ENCODE peak calls at places on chromosomes 13 and 19, in six cellular contexts. S, R, Q, G, V and M are unnamed samples.
A peak's percentile ranks its signal among the peaks of the same experiment; 100 is the strongest.

GRCh38 chr13:111954681-111955411 is 112.1 kb upstream of the SOX1 start:
- DNase-seq in S (no peak), R (no peak), Q (no peak), G (no peak), V (no peak), M (no peak)

GRCh38 chr13:45439000-45439399 is 20.8 kb upstream of the SLC25A30 start:
- DNase-seq in S (no peak), R (no peak), Q (no peak), G (no peak), V (no peak), M (no peak)

GRCh38 chr19:49889687-49890348 is 6.9 kb downstream of the IL4I1 start:
- DNase-seq in S (peak; percentile 69), R (no peak), Q (no peak), G (peak; percentile 66), V (peak; percentile 74), M (no peak)

GRCh38 chr13:94416454-94417080 is 62.9 kb downstream of the DCT start:
- DNase-seq in S (no peak), R (no peak), Q (no peak), G (no peak), V (no peak), M (no peak)

GRCh38 chr19:37251308-37252229 is 33.6 kb downstream of the ZNF383 start:
- DNase-seq in S (peak; percentile 94), R (peak; percentile 11), Q (peak; percentile 10), G (peak; percentile 89), V (peak; percentile 43), M (peak; percentile 84)

GRCh38 chr19:51448011-51448744 is 10.1 kb downstream of the SIGLEC8 start:
- DNase-seq in S (no peak), R (no peak), Q (no peak), G (no peak), V (no peak), M (no peak)

GRCh38 chr13:108077284-108077683 is 138.1 kb downstream of the LIG4 start:
- DNase-seq in S (no peak), R (no peak), Q (no peak), G (no peak), V (no peak), M (no peak)

GRCh38 chr13:102536695-102537485 is 59.9 kb upstream of the TPP2 start:
- DNase-seq in S (no peak), R (no peak), Q (no peak), G (no peak), V (no peak), M (no peak)

GRCh38 chr13:103291226-103291625 is 225.0 kb upstream of the SLC10A2 start:
- DNase-seq in S (no peak), R (no peak), Q (no peak), G (no peak), V (no peak), M (no peak)

GRCh38 chr13:37959284-37959683 is 89.7 kb upstream of the TRPC4 start:
- DNase-seq in S (no peak), R (no peak), Q (no peak), G (no peak), V (no peak), M (no peak)

GRCh38 chr19:4319067-4319718 is 14.8 kb downstream of the FSD1 start:
- DNase-seq in S (no peak), R (no peak), Q (no peak), G (no peak), V (no peak), M (no peak)

GRCh38 chr13:25046985-25047660 is 48.8 kb upstream of the PABPC3 start:
- DNase-seq in S (no peak), R (no peak), Q (no peak), G (no peak), V (no peak), M (no peak)

GRCh38 chr19:54147676-54148075 is 10.1 kb downstream of the CNOT3 start:
- DNase-seq in S (peak; percentile 80), R (no peak), Q (no peak), G (no peak), V (no peak), M (no peak)

DNA sequence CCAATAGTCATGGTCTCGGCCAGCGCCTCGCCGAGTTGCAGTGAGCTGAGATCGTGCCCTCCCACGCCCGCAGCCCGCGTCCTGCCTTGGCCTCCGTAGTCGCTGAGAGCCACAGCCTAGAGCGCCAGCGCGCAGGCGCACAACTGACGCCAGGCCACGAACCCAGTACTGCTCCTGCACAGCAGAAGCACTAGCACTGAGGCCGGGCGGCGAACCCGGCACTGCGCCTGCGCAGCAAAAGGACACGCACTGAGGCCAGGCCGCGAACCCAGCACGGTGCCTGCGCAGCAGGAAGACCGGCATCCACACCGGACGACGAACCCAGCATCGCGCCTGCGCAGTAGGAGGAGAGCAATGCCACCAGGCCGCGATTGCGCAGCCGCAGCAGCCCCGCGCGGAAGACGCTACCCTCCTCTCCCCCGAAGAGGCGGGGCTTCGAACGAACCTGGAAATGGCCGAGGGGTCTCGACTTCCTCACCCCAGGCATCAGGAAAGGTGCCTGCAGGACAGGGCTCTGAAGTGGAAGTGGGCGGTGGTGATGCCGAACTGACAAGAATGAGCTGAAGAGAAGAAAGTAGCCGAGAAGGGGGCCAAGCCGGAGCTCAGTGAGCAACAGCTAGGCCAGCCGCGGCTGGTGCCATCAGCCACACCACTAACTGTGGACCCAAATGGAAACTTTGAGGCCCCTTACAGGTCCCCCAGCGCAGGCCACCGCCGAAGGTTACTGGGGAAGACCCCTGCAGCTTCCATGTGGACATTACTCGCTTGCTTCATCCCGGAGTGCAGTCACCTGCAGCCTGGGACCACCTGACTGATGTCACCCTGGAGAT is 7.5 kb downstream of the F10 start:
- DNase-seq in S (no peak), R (no peak), Q (no peak), G (peak; percentile 46), V (no peak), M (peak; percentile 64)
- H3K4me3 ChIP-seq in S (peak overlapping the region; percentile 52), R (peak overlapping the region; percentile 60), Q (peak overlapping the region; percentile 39), G (no peak overlapping the region), V (peak overlapping the region; percentile 5), M (peak overlapping the region; percentile 63)

GRCh38 chr19:42288881-42289555 is 12.9 kb upstream of the PRR19 start:
- DNase-seq in S (peak; percentile 4), R (no peak), Q (no peak), G (no peak), V (no peak), M (no peak)
- TF ChIP-seq CTCF in S (no peak), R (no peak), Q (no peak), G (no peak), V (no peak), M (no peak)

GRCh38 chr13:41427700-41428099 is 29.6 kb upstream of the RGCC start:
- DNase-seq in S (no peak), R (no peak), Q (no peak), G (no peak), V (no peak), M (no peak)
- H3K4me3 ChIP-seq in S (peak overlapping the region; percentile 44), R (peak overlapping the region; percentile 9), Q (no peak overlapping the region), G (peak overlapping the region; percentile 17), V (no peak overlapping the region), M (peak overlapping the region; percentile 45)

GRCh38 chr19:14147797-14148605 is 11.6 kb upstream of the ASF1B start:
- DNase-seq in S (peak; percentile 74), R (no peak), Q (no peak), G (peak; percentile 68), V (peak; percentile 52), M (no peak)
- TF ChIP-seq CTCF in S (peak; percentile 89), R (peak; percentile 89), Q (peak; percentile 83), G (peak; percentile 91), V (peak; percentile 89), M (peak; percentile 81)